ENCODE peak calls at places on chromosomes 13 and 19, in nine cellular contexts. One of them, this sample, is unnamed.

GRCh38 chr19:43553656-43554055 is 20.7 kb downstream of the ZNF575 start:
- DNase-seq in mucosa of descending colon: no peak
- DNase-seq in AG09319: no peak
- DNase-seq in activated CD8-positive, alpha-beta T cell treated with anti-CD3 and anti-CD28 coated beads for 36 hours: no peak
- DNase-seq in T-helper 9 cell: no peak
- DNase-seq in stimulated activated CD8-positive, alpha-beta memory T cell treated with anti-CD3 and anti-CD28 coated beads, Interleukin-15, amount 100 ng/mL, for 48 hours: no peak
- DNase-seq in non-pigmented ciliary epithelial cell: no peak
- DNase-seq in stimulated activated naive CD8-positive, alpha-beta T cell treated with anti-CD3 and anti-CD28 coated beads, Interleukin-15, amount 100 ng/mL, for 72 hours: no peak
- DNase-seq in stimulated activated CD4-positive, alpha-beta T cell treated with anti-CD3 and anti-CD28 coated beads, Interleukin-15, amount 100 ng/mL, for 1 hour: no peak
- DNase-seq in this sample: no peak

GRCh38 chr13:45333251-45333972 is 7.6 kb downstream of the TPT1 start:
- DNase-seq in T-helper 9 cell: no peak
- DNase-seq in non-pigmented ciliary epithelial cell: no peak
- DNase-seq in stimulated activated CD8-positive, alpha-beta memory T cell treated with anti-CD3 and anti-CD28 coated beads, Interleukin-15, amount 100 ng/mL, for 48 hours: no peak
- DNase-seq in mucosa of descending colon: no peak
- DNase-seq in AG09319: no peak
- DNase-seq in stimulated activated naive CD8-positive, alpha-beta T cell treated with anti-CD3 and anti-CD28 coated beads, Interleukin-15, amount 100 ng/mL, for 72 hours: no peak
- DNase-seq in activated CD8-positive, alpha-beta T cell treated with anti-CD3 and anti-CD28 coated beads for 36 hours: no peak
- DNase-seq in stimulated activated CD4-positive, alpha-beta T cell treated with anti-CD3 and anti-CD28 coated beads, Interleukin-15, amount 100 ng/mL, for 1 hour: no peak
- DNase-seq in this sample: no peak

GRCh38 chr13:79861731-79862130 is 380.8 kb downstream of the NDFIP2 start:
- DNase-seq in non-pigmented ciliary epithelial cell: no peak
- DNase-seq in stimulated activated CD8-positive, alpha-beta memory T cell treated with anti-CD3 and anti-CD28 coated beads, Interleukin-15, amount 100 ng/mL, for 48 hours: no peak
- DNase-seq in activated CD8-positive, alpha-beta T cell treated with anti-CD3 and anti-CD28 coated beads for 36 hours: no peak
- DNase-seq in AG09319: no peak
- DNase-seq in T-helper 9 cell: no peak
- DNase-seq in stimulated activated CD4-positive, alpha-beta T cell treated with anti-CD3 and anti-CD28 coated beads, Interleukin-15, amount 100 ng/mL, for 1 hour: no peak
- DNase-seq in stimulated activated naive CD8-positive, alpha-beta T cell treated with anti-CD3 and anti-CD28 coated beads, Interleukin-15, amount 100 ng/mL, for 72 hours: no peak
- DNase-seq in mucosa of descending colon: peak
- DNase-seq in this sample: no peak

GRCh38 chr19:10432736-10433130 is 12.4 kb downstream of the PDE4A start:
- DNase-seq in activated CD8-positive, alpha-beta T cell treated with anti-CD3 and anti-CD28 coated beads for 36 hours: no peak
- DNase-seq in mucosa of descending colon: no peak
- DNase-seq in stimulated activated CD4-positive, alpha-beta T cell treated with anti-CD3 and anti-CD28 coated beads, Interleukin-15, amount 100 ng/mL, for 1 hour: no peak
- DNase-seq in non-pigmented ciliary epithelial cell: no peak
- DNase-seq in stimulated activated CD8-positive, alpha-beta memory T cell treated with anti-CD3 and anti-CD28 coated beads, Interleukin-15, amount 100 ng/mL, for 48 hours: no peak
- DNase-seq in T-helper 9 cell: no peak
- DNase-seq in AG09319: no peak
- DNase-seq in stimulated activated naive CD8-positive, alpha-beta T cell treated with anti-CD3 and anti-CD28 coated beads, Interleukin-15, amount 100 ng/mL, for 72 hours: no peak
- DNase-seq in this sample: no peak

GRCh38 chr19:18231775-18232174 is 5.5 kb upstream of the PDE4C start:
- DNase-seq in T-helper 9 cell: no peak
- DNase-seq in stimulated activated naive CD8-positive, alpha-beta T cell treated with anti-CD3 and anti-CD28 coated beads, Interleukin-15, amount 100 ng/mL, for 72 hours: no peak
- DNase-seq in stimulated activated CD4-positive, alpha-beta T cell treated with anti-CD3 and anti-CD28 coated beads, Interleukin-15, amount 100 ng/mL, for 1 hour: no peak
- DNase-seq in activated CD8-positive, alpha-beta T cell treated with anti-CD3 and anti-CD28 coated beads for 36 hours: no peak
- DNase-seq in AG09319: no peak
- DNase-seq in non-pigmented ciliary epithelial cell: no peak
- DNase-seq in mucosa of descending colon: no peak
- DNase-seq in stimulated activated CD8-positive, alpha-beta memory T cell treated with anti-CD3 and anti-CD28 coated beads, Interleukin-15, amount 100 ng/mL, for 48 hours: no peak
- DNase-seq in this sample: no peak

GRCh38 chr19:51124729-51125128 is at the start of gene SIGLEC9:
- DNase-seq in stimulated activated naive CD8-positive, alpha-beta T cell treated with anti-CD3 and anti-CD28 coated beads, Interleukin-15, amount 100 ng/mL, for 72 hours: no peak
- DNase-seq in AG09319: no peak
- DNase-seq in stimulated activated CD8-positive, alpha-beta memory T cell treated with anti-CD3 and anti-CD28 coated beads, Interleukin-15, amount 100 ng/mL, for 48 hours: no peak
- DNase-seq in non-pigmented ciliary epithelial cell: no peak
- DNase-seq in mucosa of descending colon: peak
- DNase-seq in T-helper 9 cell: no peak
- DNase-seq in activated CD8-positive, alpha-beta T cell treated with anti-CD3 and anti-CD28 coated beads for 36 hours: no peak
- DNase-seq in stimulated activated CD4-positive, alpha-beta T cell treated with anti-CD3 and anti-CD28 coated beads, Interleukin-15, amount 100 ng/mL, for 1 hour: no peak
- DNase-seq in this sample: peak

GRCh38 chr19:36113895-36114762 is 546 bp downstream of the POLR2I start:
- DNase-seq in AG09319: no peak
- DNase-seq in mucosa of descending colon: peak
- DNase-seq in activated CD8-positive, alpha-beta T cell treated with anti-CD3 and anti-CD28 coated beads for 36 hours: peak
- DNase-seq in non-pigmented ciliary epithelial cell: no peak
- DNase-seq in stimulated activated CD4-positive, alpha-beta T cell treated with anti-CD3 and anti-CD28 coated beads, Interleukin-15, amount 100 ng/mL, for 1 hour: no peak
- DNase-seq in stimulated activated naive CD8-positive, alpha-beta T cell treated with anti-CD3 and anti-CD28 coated beads, Interleukin-15, amount 100 ng/mL, for 72 hours: peak
- DNase-seq in T-helper 9 cell: peak
- DNase-seq in stimulated activated CD8-positive, alpha-beta memory T cell treated with anti-CD3 and anti-CD28 coated beads, Interleukin-15, amount 100 ng/mL, for 48 hours: no peak
- DNase-seq in this sample: no peak

GRCh38 chr19:55118401-55118991 is 1.1 kb upstream of the PPP1R12C start:
- DNase-seq in AG09319: no peak
- DNase-seq in activated CD8-positive, alpha-beta T cell treated with anti-CD3 and anti-CD28 coated beads for 36 hours: peak
- DNase-seq in stimulated activated CD4-positive, alpha-beta T cell treated with anti-CD3 and anti-CD28 coated beads, Interleukin-15, amount 100 ng/mL, for 1 hour: no peak
- DNase-seq in stimulated activated naive CD8-positive, alpha-beta T cell treated with anti-CD3 and anti-CD28 coated beads, Interleukin-15, amount 100 ng/mL, for 72 hours: no peak
- DNase-seq in non-pigmented ciliary epithelial cell: no peak
- DNase-seq in T-helper 9 cell: no peak
- DNase-seq in stimulated activated CD8-positive, alpha-beta memory T cell treated with anti-CD3 and anti-CD28 coated beads, Interleukin-15, amount 100 ng/mL, for 48 hours: no peak
- DNase-seq in mucosa of descending colon: peak
- DNase-seq in this sample: peak

GRCh38 chr13:51158923-51159322 is 47.8 kb upstream of the C13orf42 start:
- DNase-seq in stimulated activated CD8-positive, alpha-beta memory T cell treated with anti-CD3 and anti-CD28 coated beads, Interleukin-15, amount 100 ng/mL, for 48 hours: no peak
- DNase-seq in non-pigmented ciliary epithelial cell: no peak
- DNase-seq in activated CD8-positive, alpha-beta T cell treated with anti-CD3 and anti-CD28 coated beads for 36 hours: peak
- DNase-seq in stimulated activated CD4-positive, alpha-beta T cell treated with anti-CD3 and anti-CD28 coated beads, Interleukin-15, amount 100 ng/mL, for 1 hour: no peak
- DNase-seq in AG09319: no peak
- DNase-seq in T-helper 9 cell: no peak
- DNase-seq in mucosa of descending colon: no peak
- DNase-seq in stimulated activated naive CD8-positive, alpha-beta T cell treated with anti-CD3 and anti-CD28 coated beads, Interleukin-15, amount 100 ng/mL, for 72 hours: no peak
- DNase-seq in this sample: no peak

This sample was measured in upper lobe of right lung.